ENCODE peak calls at places on chromosomes 1 and 21, in seven cellular contexts. D is tibial artery, Y is lower lobe of right lung, B is fibroblast of lung, H is adrenal gland, P is A549, O is ovary. N is an unnamed sample.

GRCh38 chr1:6464514-6464836 is 1.5 kb downstream of the TNFRSF25 start:
- DNase-seq in D (no peak), Y (no peak), B (no peak), H (no peak), P (no peak), O (no peak), N (no peak)

GRCh38 chr1:6438047-6438525 is 13.5 kb downstream of the ESPN start:
- DNase-seq in D (no peak), Y (peak; percentile 72), B (peak; percentile 26), H (peak; percentile 42), P (peak; percentile 76), O (peak; percentile 70), N (peak; percentile 80)

GRCh38 chr1:49765034-49765433 is 258.7 kb downstream of the AGBL4 start:
- DNase-seq in D (no peak), Y (no peak), B (no peak), H (no peak), P (no peak), O (no peak), N (no peak)

GRCh38 chr1:46131727-46132528 is 501 bp downstream of the PIK3R3 start:
- DNase-seq in D (no peak), Y (no peak), B (peak; percentile 42), H (peak; percentile 25), P (no peak), O (peak; percentile 21), N (no peak)

GRCh38 chr1:81974883-81975555 is 174.3 kb downstream of the ADGRL2 start:
- DNase-seq in D (no peak), Y (no peak), B (no peak), H (no peak), P (no peak), O (no peak), N (no peak)

GRCh38 chr1:2353907-2354438 is 37.4 kb downstream of the MORN1 start:
- DNase-seq in D (no peak), Y (peak; percentile 8), B (no peak), H (no peak), P (no peak), O (no peak), N (no peak)

GRCh38 chr21:26961704-26962103 is 5.2 kb downstream of the ADAMTS5 start:
- DNase-seq in D (no peak), Y (no peak), B (no peak), H (no peak), P (no peak), O (peak; percentile 51), N (no peak)

GRCh38 chr1:14476170-14476955 is 122.1 kb upstream of the KAZN start:
- DNase-seq in D (no peak), Y (no peak), B (peak; percentile 88), H (no peak), P (no peak), O (no peak), N (peak; percentile 29)

GRCh38 chr1:11157867-11158266 is 31.3 kb upstream of the ANGPTL7 start:
- DNase-seq in D (peak; percentile 82), Y (no peak), B (peak; percentile 45), H (no peak), P (no peak), O (peak; percentile 42), N (peak; percentile 65)

GRCh38 chr1:157073944-157074685 is 25.5 kb downstream of the ETV3L start:
- DNase-seq in D (peak; percentile 80), Y (peak; percentile 82), B (peak; percentile 36), H (peak; percentile 81), P (peak; percentile 56), O (peak; percentile 75), N (peak; percentile 74)

GRCh38 chr1:59814180-59814900 is 409 bp upstream of the HOOK1 start:
- DNase-seq in D (peak; percentile 66), Y (peak; percentile 90), B (peak; percentile 12), H (peak; percentile 96), P (peak; percentile 60), O (peak; percentile 37), N (peak; percentile 4)

GRCh38 chr1:221913351-221913750 is 171.5 kb upstream of the DUSP10 start:
- DNase-seq in D (no peak), Y (no peak), B (peak; percentile 17), H (no peak), P (no peak), O (no peak), N (no peak)

GRCh38 chr21:31119199-31119598 is 80.9 kb upstream of the KRTAP19-8 start:
- DNase-seq in D (no peak), Y (no peak), B (no peak), H (no peak), P (no peak), O (no peak), N (no peak)

GRCh38 chr21:16800536-16800935 is 712.3 kb upstream of the CXADR start:
- DNase-seq in D (no peak), Y (no peak), B (no peak), H (no peak), P (no peak), O (no peak), N (no peak)

GRCh38 chr1:203491664-203492485 is 2.1 kb upstream of the OPTC start:
- DNase-seq in D (no peak), Y (no peak), B (no peak), H (no peak), P (no peak), O (no peak), N (no peak)

GRCh38 chr1:60386259-60386658 is 312.7 kb upstream of the C1orf87 start:
- DNase-seq in D (no peak), Y (no peak), B (peak; percentile 24), H (no peak), P (no peak), O (no peak), N (no peak)

GRCh38 chr1:232628335-232629214 is 1.4 kb downstream of the SIPA1L2 start:
- DNase-seq in D (no peak), Y (no peak), B (peak; percentile 54), H (no peak), P (no peak), O (no peak), N (peak; percentile 37)

GRCh38 chr1:212608956-212609700 is 567 bp downstream of the ATF3 start:
- DNase-seq in D (peak; percentile 81), Y (peak; percentile 74), B (peak; percentile 46), H (peak; percentile 46), P (peak; percentile 41), O (peak; percentile 65), N (peak; percentile 55)

GRCh38 chr1:39676951-39677350 is 5.0 kb upstream of the NT5C1A start:
- DNase-seq in D (no peak), Y (peak; percentile 60), B (no peak), H (no peak), P (no peak), O (no peak), N (no peak)

GRCh38 chr21:26169611-26170470 is 729 bp downstream of the APP start:
- DNase-seq in D (peak; percentile 75), Y (peak; percentile 75), B (peak; percentile 73), H (peak; percentile 62), P (peak; percentile 22), O (peak; percentile 64), N (peak; percentile 78)

GRCh38 chr1:62325076-62325475 is 5.8 kb upstream of the KANK4 start:
- DNase-seq in D (no peak), Y (no peak), B (peak; percentile 84), H (no peak), P (no peak), O (no peak), N (peak; percentile 72)

GRCh38 chr1:24769656-24770651 is 24.7 kb downstream of the CLIC4 start:
- DNase-seq in D (no peak), Y (no peak), B (peak; percentile 98), H (no peak), P (no peak), O (no peak), N (peak; percentile 42)

GRCh38 chr1:24770891-24771290 is 25.6 kb downstream of the CLIC4 start:
- DNase-seq in D (no peak), Y (no peak), B (peak; percentile 48), H (no peak), P (no peak), O (no peak), N (peak; percentile 41)

GRCh38 chr1:24771574-24771973 is 26.3 kb downstream of the CLIC4 start:
- DNase-seq in D (no peak), Y (no peak), B (no peak), H (no peak), P (no peak), O (no peak), N (no peak)

GRCh38 chr1:24767351-24767750 is 22.1 kb downstream of the CLIC4 start:
- DNase-seq in D (no peak), Y (no peak), B (no peak), H (no peak), P (no peak), O (no peak), N (no peak)

GRCh38 chr1:24768873-24769605 is 23.8 kb downstream of the CLIC4 start:
- DNase-seq in D (no peak), Y (no peak), B (no peak), H (no peak), P (no peak), O (no peak), N (no peak)
- H3K4me1 ChIP-seq in D (peaks cover 37% of the 10 kb centered on the region), Y (peaks cover 51% of the 10 kb centered on the region), B (peaks cover 5% of the 10 kb centered on the region), H (peaks cover 45% of the 10 kb centered on the region), P (peaks cover 45% of the 10 kb centered on the region), O (peaks cover 1% of the 10 kb centered on the region), N (peaks cover 42% of the 10 kb centered on the region)

GRCh38 chr1:244450597-244451538 is 841 bp downstream of the ADSS2 start:
- DNase-seq in D (peak; percentile 81), Y (peak; percentile 70), B (peak; percentile 77), H (peak; percentile 61), P (peak; percentile 40), O (peak; percentile 73), N (peak; percentile 51)

GRCh38 chr1:244451539-244451950 is at the start of gene ADSS2:
- DNase-seq in D (no peak), Y (no peak), B (no peak), H (no peak), P (peak; percentile 22), O (no peak), N (no peak)

GRCh38 chr1:244448279-244449036 is 3.3 kb downstream of the ADSS2 start:
- DNase-seq in D (no peak), Y (no peak), B (no peak), H (no peak), P (no peak), O (no peak), N (no peak)

GRCh38 chr1:244451951-244452795 is 464 bp upstream of the ADSS2 start:
- DNase-seq in D (peak; percentile 100), Y (peak; percentile 100), B (peak; percentile 97), H (peak; percentile 99), P (peak; percentile 86), O (peak; percentile 99), N (peak; percentile 100)

GRCh38 chr1:244449936-244450508 is 1.7 kb downstream of the ADSS2 start:
- DNase-seq in D (no peak), Y (no peak), B (no peak), H (no peak), P (no peak), O (no peak), N (no peak)
- H3K27ac ChIP-seq in D (peak overlapping the region; percentile 98), Y (peak overlapping the region; percentile 97), B (peak overlapping the region; percentile 95), H (peak overlapping the region; percentile 95), P (peak overlapping the region; percentile 8), O (peak overlapping the region; percentile 89), N (peak overlapping the region; percentile 19)

DNA sequence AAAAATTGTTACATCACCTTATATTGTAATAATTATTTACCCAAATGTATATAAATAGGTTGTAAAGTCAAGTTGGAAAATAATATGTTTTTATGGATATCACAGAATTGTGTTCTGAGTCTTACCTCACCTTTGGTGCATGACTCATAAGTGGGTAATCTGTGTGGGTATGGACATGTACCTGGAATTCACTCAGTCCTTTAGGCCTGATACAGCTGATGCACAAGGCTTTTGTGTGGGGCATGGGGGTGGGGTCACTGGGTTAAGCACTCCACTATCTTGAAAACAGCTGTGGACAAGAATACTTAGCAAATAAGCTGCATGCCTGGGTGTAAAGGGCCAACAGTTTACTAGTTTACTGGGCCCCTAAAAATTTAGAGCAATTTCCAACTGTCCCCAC is 34.4 kb downstream of the INKA2 start:
- DNase-seq in D (no peak), Y (no peak), B (peak; percentile 22), H (no peak), P (no peak), O (no peak), N (peak; percentile 47)
- TF ChIP-seq CTCF in D (no peak), Y (no peak), B (no peak), H (no peak), P (no peak), O (no peak), N (no peak)

GRCh38 chr1:9538669-9539164 is 548 bp upstream of the SLC25A33 start:
- DNase-seq in D (no peak), Y (peak; percentile 58), B (no peak), H (no peak), P (no peak), O (peak; percentile 52), N (no peak)
- H3K4me1 ChIP-seq in D (peaks cover 6% of the 10 kb centered on the region), Y (peaks cover 31% of the 10 kb centered on the region), B (peaks cover 5% of the 10 kb centered on the region), H (peaks cover 11% of the 10 kb centered on the region), P (peaks cover 10% of the 10 kb centered on the region), O (peaks cover 2% of the 10 kb centered on the region), N (peaks cover 17% of the 10 kb centered on the region)

N was measured in cardiac muscle cell.